ENCODE peak calls at places on chromosomes 6 and 20, in six cellular contexts. Q, R, D, Z, J and Y are unnamed samples.

GRCh38 chr20:24993337-24994185 is 1.0 kb upstream of the APMAP start:
- DNase-seq in Q (no peak), J (peak; percentile 20), R (no peak), D (peak; percentile 57), Z (peak; percentile 50), Y (peak; percentile 17)

GRCh38 chr20:5096463-5096862 is 23.3 kb downstream of the PCNA start:
- DNase-seq in Z (no peak), D (no peak), R (no peak), Q (no peak), J (no peak), Y (no peak)

GRCh38 chr6:45724511-45724910 is 291.1 kb downstream of the CLIC5 start:
- DNase-seq in D (peak; percentile 84), Z (peak; percentile 55), Q (no peak), J (no peak), R (no peak), Y (no peak)

GRCh38 chr6:50785921-50786320 is 32.8 kb upstream of the TFAP2B start:
- DNase-seq in J (no peak), R (no peak), D (no peak), Q (no peak), Z (no peak), Y (no peak)

GRCh38 chr6:114342086-114342825 is 567 bp downstream of the HS3ST5 start:
- DNase-seq in Q (peak; percentile 46), Z (peak; percentile 30), J (peak; percentile 81), R (peak; percentile 40), D (no peak), Y (no peak)

GRCh38 chr6:153210083-153210482 is 79.0 kb upstream of the RGS17 start:
- DNase-seq in J (no peak), Z (peak; percentile 60), R (no peak), Q (no peak), D (peak; percentile 44), Y (no peak)

GRCh38 chr20:60359010-60359409 is 400.8 kb downstream of the CDH26 start:
- DNase-seq in Z (no peak), J (no peak), Q (no peak), D (no peak), R (no peak), Y (no peak)

GRCh38 chr20:25250508-25250907 is 2.6 kb downstream of the PYGB start:
- DNase-seq in D (peak; percentile 18), Z (no peak), J (no peak), R (no peak), Q (no peak), Y (no peak)

GRCh38 chr6:120871416-120872261 is 462.6 kb downstream of the TBC1D32 start:
- DNase-seq in J (no peak), Z (no peak), Q (peak; percentile 46), D (no peak), R (no peak), Y (no peak)

GRCh38 chr6:90249044-90249443 is 47.6 kb downstream of the BACH2 start:
- DNase-seq in J (no peak), R (no peak), Q (no peak), Z (no peak), D (peak; percentile 56), Y (no peak)

GRCh38 chr20:36487069-36487468 is 54.2 kb upstream of the MYL9 start:
- DNase-seq in J (no peak), Z (no peak), R (no peak), D (no peak), Q (no peak), Y (no peak)

GRCh38 chr6:127959869-127960268 is 59.0 kb upstream of the THEMIS start:
- DNase-seq in Z (no peak), J (no peak), D (no peak), Q (no peak), R (no peak), Y (peak; percentile 16)

GRCh38 chr6:90190752-90191393 is 105.8 kb downstream of the BACH2 start:
- DNase-seq in Z (no peak), Q (no peak), R (no peak), J (no peak), D (no peak), Y (no peak)

GRCh38 chr6:108113557-108114519 is 39.3 kb upstream of the OSTM1 start:
- DNase-seq in Z (peak; percentile 69), R (peak; percentile 62), D (peak; percentile 48), Q (peak; percentile 81), J (peak; percentile 80), Y (no peak)

GRCh38 chr20:62699296-62699695 is 9.3 kb upstream of the NTSR1 start:
- DNase-seq in Q (no peak), Z (no peak), R (no peak), D (no peak), J (no peak), Y (no peak)

GRCh38 chr6:125346143-125346925 is 44.6 kb upstream of the HDDC2 start:
- DNase-seq in D (no peak), R (no peak), J (no peak), Q (no peak), Z (no peak), Y (no peak)

GRCh38 chr20:63027425-63028389 is 20.9 kb upstream of the BHLHE23 start:
- DNase-seq in D (no peak), J (no peak), Z (no peak), R (no peak), Q (no peak), Y (peak; percentile 43)

GRCh38 chr20:63198606-63199005 is 17.3 kb downstream of the YTHDF1 start:
- DNase-seq in R (no peak), Z (no peak), J (no peak), Q (no peak), D (no peak), Y (no peak)

GRCh38 chr6:57172136-57173055 is at the start of gene BAG2:
- DNase-seq in R (peak; percentile 80), Z (peak; percentile 88), J (peak; percentile 88), Q (peak; percentile 84), D (peak; percentile 90), Y (peak; percentile 80)

GRCh38 chr6:6915813-6916547 is 191.8 kb upstream of the RREB1 start:
- DNase-seq in Q (no peak), Z (peak; percentile 42), R (no peak), D (peak; percentile 22), J (no peak), Y (peak; percentile 6)

GRCh38 chr6:141103246-141103645 is 1029.5 kb upstream of the GJE1 start:
- DNase-seq in R (no peak), D (peak; percentile 59), J (no peak), Q (no peak), Z (no peak), Y (no peak)

GRCh38 chr6:106106276-106107042 is 20.3 kb downstream of the PRDM1 start:
- DNase-seq in D (no peak), Q (no peak), Z (no peak), J (no peak), R (no peak), Y (no peak)

GRCh38 chr6:109875973-109876372 is 102.1 kb upstream of the GPR6 start:
- DNase-seq in R (no peak), D (no peak), Z (no peak), J (no peak), Q (no peak), Y (no peak)

GRCh38 chr6:12548526-12548925 is 168.0 kb upstream of the PHACTR1 start:
- DNase-seq in Z (peak; percentile 12), R (no peak), J (no peak), Q (no peak), D (peak; percentile 59), Y (no peak)

GRCh38 chr6:157823001-157823522 is at the start of gene SNX9:
- DNase-seq in R (peak; percentile 68), D (peak; percentile 72), Z (peak; percentile 82), J (peak; percentile 72), Q (peak; percentile 60), Y (peak; percentile 79)

GRCh38 chr6:50706575-50706974 is 6.8 kb upstream of the TFAP2D start:
- DNase-seq in Q (peak; percentile 74), Z (no peak), R (no peak), J (peak; percentile 75), D (no peak), Y (no peak)

GRCh38 chr6:101392561-101393230 is 812 bp upstream of the GRIK2 start:
- DNase-seq in J (peak; percentile 65), D (no peak), Z (no peak), R (no peak), Q (peak; percentile 41), Y (no peak)

GRCh38 chr6:16816891-16817290 is 55.6 kb upstream of the ATXN1 start:
- DNase-seq in D (no peak), Z (no peak), J (no peak), R (no peak), Q (no peak), Y (no peak)

GRCh38 chr6:33276864-33277662 is at the start of gene B3GALT4:
- DNase-seq in J (peak; percentile 89), Z (peak; percentile 77), D (peak; percentile 68), Q (peak; percentile 96), R (peak; percentile 81), Y (peak; percentile 61)
- H2AK5ac ChIP-seq in J (no peak within 1 kb of the TSS), Z (no peak within 1 kb of the TSS), D (peak within 1 kb of the TSS; percentile 59), Q (no peak within 1 kb of the TSS), R (peak within 1 kb of the TSS; percentile 59), Y (peak within 1 kb of the TSS; percentile 36)

GRCh38 chr6:166050559-166050958 is 117.1 kb downstream of the TBXT start:
- DNase-seq in Q (peak; percentile 45), R (no peak), D (no peak), J (no peak), Z (no peak), Y (no peak)

GRCh38 chr6:166058064-166058739 is 109.4 kb downstream of the TBXT start:
- DNase-seq in Z (peak; percentile 13), R (peak; percentile 11), Q (no peak), J (no peak), D (peak; percentile 69), Y (no peak)

GRCh38 chr6:166056637-166057036 is 111.0 kb downstream of the TBXT start:
- DNase-seq in J (no peak), D (peak; percentile 70), Z (no peak), Q (no peak), R (no peak), Y (no peak)

GRCh38 chr6:166055801-166056200 is 111.8 kb downstream of the TBXT start:
- DNase-seq in Q (no peak), Z (no peak), J (no peak), R (no peak), D (no peak), Y (no peak)

GRCh38 chr6:166052837-166053236 is 114.8 kb downstream of the TBXT start:
- DNase-seq in R (no peak), Z (no peak), Q (no peak), D (no peak), J (no peak), Y (no peak)
- H2AFZ ChIP-seq in R (no peak overlapping the region), Z (no peak overlapping the region), Q (no peak overlapping the region), D (no peak overlapping the region), J (no peak overlapping the region), Y (no peak overlapping the region)

GRCh38 chr20:17663040-17663399 is 19.0 kb downstream of the RRBP1 start:
- DNase-seq in Q (no peak), J (no peak), R (no peak), D (no peak), Z (no peak), Y (no peak)
- H2AK5ac ChIP-seq in Q (no peak overlapping the region), J (no peak overlapping the region), R (no peak overlapping the region), D (no peak overlapping the region), Z (no peak overlapping the region), Y (no peak overlapping the region)

GRCh38 chr6:119501798-119502483 is 152.4 kb upstream of the MAN1A1 start:
- DNase-seq in Z (no peak), D (no peak), Q (no peak), R (no peak), J (no peak), Y (no peak)
- H2AFZ ChIP-seq in Z (no peak overlapping the region), D (no peak overlapping the region), Q (no peak overlapping the region), R (no peak overlapping the region), J (no peak overlapping the region), Y (no peak overlapping the region)

DNA sequence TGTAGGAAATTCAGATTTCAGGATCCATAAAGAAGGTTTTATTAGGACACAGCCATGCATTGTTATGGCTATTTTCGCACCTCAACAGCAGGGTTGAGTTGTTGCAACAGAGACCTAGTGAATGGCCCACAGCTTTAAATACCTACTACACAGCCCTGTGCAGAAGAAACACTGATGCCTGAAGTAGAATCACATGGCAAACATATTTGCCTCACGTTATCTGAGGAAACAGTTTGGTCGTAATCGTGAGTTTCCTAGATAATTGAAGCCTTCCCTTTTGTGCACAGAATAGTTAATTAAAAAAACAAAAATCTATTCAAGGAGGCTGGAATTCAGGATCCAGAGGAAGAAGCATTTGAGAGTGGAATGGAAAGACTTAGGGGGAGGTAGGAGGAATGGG is 55.1 kb downstream of the GCNT2 start:
- DNase-seq in Q (no peak), J (no peak), D (no peak), R (no peak), Z (no peak), Y (peak; percentile 49)
- H2AK5ac ChIP-seq in Q (no peak overlapping the region), J (peak overlapping the region; percentile 75), D (no peak overlapping the region), R (no peak overlapping the region), Z (no peak overlapping the region), Y (no peak overlapping the region)